ENCODE peak calls at places on chromosomes 6 and 20, in seven cellular contexts. N is foreskin fibroblast; L is NCI-H1105; T is HFFc6; V is activated CD8-positive, alpha-beta memory T cell treated with anti-CD3 and anti-CD28 coated beads for 1 hour; A is natural killer cell; Z is NCI-H2029 treated with DMSO at 0.1 percent for 48 hours. J is an unnamed sample.

GRCh38 chr20:3515379-3516175 is 44.8 kb downstream of the ATRN start:
- DNase-seq in N (no peak), L (no peak), T (peak; percentile 15), V (no peak), A (no peak), Z (no peak), J (no peak)

GRCh38 chr6:56448056-56448455 is 194.6 kb downstream of the DST start:
- DNase-seq in N (peak; percentile 38), L (no peak), T (no peak), V (no peak), A (no peak), Z (no peak), J (no peak)

GRCh38 chr6:127302728-127303675 is 36.3 kb downstream of the RNF146 start:
- DNase-seq in N (peak; percentile 66), L (peak; percentile 32), T (peak; percentile 42), V (no peak), A (no peak), Z (peak; percentile 34), J (peak; percentile 16)

GRCh38 chr20:14866841-14867514 is 529.6 kb upstream of the FLRT3 start:
- DNase-seq in N (no peak), L (no peak), T (no peak), V (no peak), A (no peak), Z (no peak), J (no peak)

GRCh38 chr6:3449321-3449720 is 7.5 kb downstream of the SLC22A23 start:
- DNase-seq in N (no peak), L (no peak), T (no peak), V (no peak), A (no peak), Z (no peak), J (no peak)

GRCh38 chr6:51719297-51719696 is 368.1 kb downstream of the PKHD1 start:
- DNase-seq in N (no peak), L (no peak), T (no peak), V (no peak), A (no peak), Z (no peak), J (no peak)

GRCh38 chr6:138957484-138957883 is 30.6 kb downstream of the REPS1 start:
- DNase-seq in N (no peak), L (no peak), T (no peak), V (no peak), A (no peak), Z (no peak), J (no peak)

GRCh38 chr6:149900620-149901443 is 2.9 kb upstream of the RAET1E start:
- DNase-seq in N (no peak), L (no peak), T (no peak), V (no peak), A (no peak), Z (no peak), J (no peak)

GRCh38 chr20:9518776-9519175 is 4.4 kb downstream of the LAMP5 start:
- DNase-seq in N (no peak), L (no peak), T (no peak), V (no peak), A (no peak), Z (no peak), J (no peak)

GRCh38 chr6:82322386-82322785 is 41.2 kb upstream of the TPBG start:
- DNase-seq in N (no peak), L (no peak), T (no peak), V (no peak), A (no peak), Z (no peak), J (no peak)

GRCh38 chr6:112252571-112253504 is 1.5 kb downstream of the LAMA4 start:
- DNase-seq in N (peak; percentile 60), L (no peak), T (no peak), V (no peak), A (no peak), Z (peak; percentile 34), J (no peak)

GRCh38 chr20:39103732-39104131 is 141.6 kb downstream of the DHX35 start:
- DNase-seq in N (peak; percentile 12), L (no peak), T (no peak), V (no peak), A (no peak), Z (peak; percentile 7), J (no peak)

GRCh38 chr20:49484180-49485140 is 2.0 kb upstream of the KCNB1 start:
- DNase-seq in N (peak; percentile 90), L (peak; percentile 87), T (peak; percentile 59), V (no peak), A (peak; percentile 24), Z (peak; percentile 59), J (peak; percentile 68)

GRCh38 chr20:9253140-9253539 is 184.3 kb downstream of the PLCB4 start:
- DNase-seq in N (no peak), L (no peak), T (no peak), V (no peak), A (no peak), Z (no peak), J (no peak)

J was measured in activated T-helper 2 cell treated with anti-CD3 and anti-CD28 coated beads, Interferon-gamma antibody, Interleukin-2, Interleukin-4, amounts not matched to agents 10 μg/mL and 5 μg/mL and 100 μg/mL, durations not matched to agents 14 hours and 24 hours and 36 hours.